ENCODE peak calls at places on chromosome 1, in nine cellular contexts. G is fibroblast of the aortic adventitia, B is fibroblast of lung, X is HepG2, T is stomach, Z is colonic mucosa, L is left ventricle myocardium inferior, E is uterus, C is left lung. A is an unnamed sample.

GRCh38 chr1:234597894-234598293 is 12.1 kb downstream of the IRF2BP2 start:
- DNase-seq in G (peak; percentile 72), B (peak; percentile 47), X (peak; percentile 62), T (peak; percentile 55), Z (peak; percentile 78), L (peak; percentile 38), E (peak; percentile 57), C (no peak), A (peak; percentile 72)

GRCh38 chr1:1371354-1371740 is 3.7 kb downstream of the AURKAIP1 start:
- DNase-seq in G (no peak), B (no peak), X (no peak), T (no peak), Z (no peak), L (no peak), E (no peak), C (no peak), A (peak; percentile 56)

GRCh38 chr1:44811234-44811633 is 2.9 kb downstream of the BTBD19 start:
- DNase-seq in G (no peak), B (no peak), X (no peak), T (no peak), Z (no peak), L (peak; percentile 5), E (peak; percentile 11), C (peak; percentile 5), A (no peak)

GRCh38 chr1:32199717-32200072 is 700 bp upstream of the CCDC28B start:
- DNase-seq in G (peak; percentile 60), B (no peak), X (no peak), T (peak; percentile 60), Z (no peak), L (peak; percentile 81), E (peak; percentile 45), C (no peak), A (no peak)

GRCh38 chr1:51567653-51568052 is 48.6 kb upstream of the EPS15 start:
- DNase-seq in G (peak; percentile 94), B (peak; percentile 96), X (no peak), T (no peak), Z (no peak), L (no peak), E (no peak), C (no peak), A (peak; percentile 98)

GRCh38 chr1:245589827-245590421 is 435.1 kb downstream of the KIF26B start:
- DNase-seq in G (no peak), B (no peak), X (no peak), T (no peak), Z (no peak), L (no peak), E (no peak), C (no peak), A (no peak)

GRCh38 chr1:58921751-58922150 is 137.9 kb upstream of the JUN start:
- DNase-seq in G (no peak), B (no peak), X (no peak), T (no peak), Z (no peak), L (no peak), E (no peak), C (no peak), A (no peak)

GRCh38 chr1:197312163-197312562 is 44.1 kb downstream of the CRB1 start:
- DNase-seq in G (no peak), B (peak; percentile 9), X (no peak), T (no peak), Z (no peak), L (no peak), E (no peak), C (no peak), A (no peak)

GRCh38 chr1:102941364-102941947 is 166.9 kb downstream of the COL11A1 start:
- DNase-seq in G (no peak), B (peak; percentile 20), X (no peak), T (no peak), Z (no peak), L (no peak), E (no peak), C (no peak), A (no peak)

GRCh38 chr1:241276391-241276790 is 80.6 kb downstream of the RGS7 start:
- DNase-seq in G (no peak), B (no peak), X (no peak), T (no peak), Z (no peak), L (no peak), E (no peak), C (no peak), A (peak; percentile 53)

DNA sequence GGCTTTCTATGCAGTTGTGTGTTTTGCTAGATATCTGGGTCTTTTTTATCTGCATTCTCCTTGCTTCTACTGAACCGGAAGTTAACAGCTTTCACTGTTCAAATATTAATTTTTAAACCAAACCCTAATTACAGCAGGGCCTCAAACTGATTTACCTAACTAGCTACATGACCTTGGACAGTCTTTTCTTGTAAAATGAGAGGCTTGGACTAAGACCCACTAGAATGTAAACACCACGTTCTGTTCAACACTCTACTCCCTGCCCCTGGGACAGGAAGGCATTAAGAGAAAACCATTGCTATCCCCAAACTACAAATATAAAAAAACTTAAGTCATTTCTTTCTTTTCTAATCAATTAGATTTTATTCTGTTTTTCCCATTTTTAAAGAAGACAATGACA is 3.7 kb downstream of the USP24 start:
- DNase-seq in G (no peak), B (no peak), X (peak; percentile 35), T (no peak), Z (no peak), L (no peak), E (no peak), C (no peak), A (no peak)
- H3K4me3 ChIP-seq in G (no peak overlapping the region), B (no peak overlapping the region), X (peak overlapping the region; percentile 98), T (no peak overlapping the region), Z (no peak overlapping the region), L (peak overlapping the region; percentile 89), E (no peak overlapping the region), C (peak overlapping the region; percentile 81), A (no peak overlapping the region)

DNA sequence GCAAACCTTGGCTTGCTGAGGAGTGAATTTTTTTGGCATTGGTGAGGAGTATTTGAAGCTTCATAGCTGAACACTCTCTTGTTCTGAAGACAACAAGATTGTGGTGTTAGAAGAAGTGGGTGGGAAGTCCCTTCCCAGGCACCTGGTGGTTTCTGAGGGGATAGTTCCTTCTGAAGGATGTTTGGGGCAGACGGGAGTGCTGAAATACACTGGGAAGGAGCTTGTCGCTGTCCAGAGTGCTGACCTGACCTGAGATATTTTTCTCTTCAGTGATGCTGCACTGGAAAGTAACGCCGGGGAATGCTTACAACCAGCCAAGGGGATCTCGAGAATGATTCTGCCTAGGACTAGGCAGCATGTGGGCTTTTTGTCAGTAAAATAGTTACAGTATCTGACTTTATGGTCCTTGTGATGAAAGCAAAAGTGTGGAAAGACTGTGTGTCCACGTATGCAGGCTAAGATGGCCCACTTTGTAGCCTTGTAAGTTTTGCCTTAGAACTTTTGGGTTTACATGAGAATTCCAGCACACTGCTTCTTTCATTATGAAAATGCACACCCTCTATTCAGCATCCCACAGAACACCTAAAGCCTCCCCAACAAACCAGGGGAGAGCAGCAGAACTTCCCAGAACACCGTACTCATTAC is 33.1 kb upstream of the NFASC start:
- DNase-seq in G (peak; percentile 77), B (peak; percentile 63), X (peak; percentile 15), T (no peak), Z (peak; percentile 40), L (peak; percentile 34), E (peak; percentile 31), C (no peak), A (peak; percentile 54)
- TF ChIP-seq CTCF in G (peak; percentile 48), B (no peak), X (no peak), T (no peak), Z (no peak), L (no peak), E (no peak), C (no peak), A (no peak)

GRCh38 chr1:9314711-9315379 is 22.2 kb downstream of the SPSB1 start:
- DNase-seq in G (no peak), B (no peak), X (no peak), T (no peak), Z (no peak), L (no peak), E (no peak), C (no peak), A (no peak)

GRCh38 chr1:9315411-9316079 is 22.9 kb downstream of the SPSB1 start:
- DNase-seq in G (peak; percentile 36), B (peak; percentile 89), X (no peak), T (no peak), Z (no peak), L (peak; percentile 13), E (no peak), C (no peak), A (peak; percentile 91)

GRCh38 chr1:9313576-9313975 is 20.9 kb downstream of the SPSB1 start:
- DNase-seq in G (no peak), B (no peak), X (no peak), T (no peak), Z (no peak), L (peak; percentile 14), E (no peak), C (no peak), A (no peak)

GRCh38 chr1:9312183-9312582 is 19.5 kb downstream of the SPSB1 start:
- DNase-seq in G (no peak), B (no peak), X (peak; percentile 38), T (no peak), Z (no peak), L (no peak), E (no peak), C (no peak), A (no peak)

DNA sequence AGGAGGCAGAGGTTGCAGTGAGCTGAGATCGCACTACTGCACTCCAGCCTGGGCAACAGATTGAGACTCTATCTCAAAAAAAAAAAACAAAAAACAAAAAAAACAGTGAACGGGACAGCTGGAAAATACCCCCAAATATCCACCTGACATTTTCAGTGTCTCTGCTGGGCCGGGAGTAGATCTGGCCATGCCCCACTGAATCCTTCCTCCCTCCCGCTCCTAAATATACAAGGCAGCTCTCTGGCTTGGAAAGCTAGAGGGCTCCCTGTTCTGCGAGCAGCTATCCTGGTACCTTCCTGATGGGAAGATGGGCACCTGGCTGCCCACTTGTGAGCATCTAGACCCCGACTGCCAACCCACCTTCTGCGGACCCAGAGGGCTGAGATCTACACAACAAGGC is 21.4 kb downstream of the SPSB1 start:
- DNase-seq in G (no peak), B (no peak), X (no peak), T (no peak), Z (no peak), L (no peak), E (no peak), C (no peak), A (no peak)
- H3K4me3 ChIP-seq in G (no peak overlapping the region), B (no peak overlapping the region), X (no peak overlapping the region), T (no peak overlapping the region), Z (no peak overlapping the region), L (no peak overlapping the region), E (no peak overlapping the region), C (no peak overlapping the region), A (no peak overlapping the region)

DNA sequence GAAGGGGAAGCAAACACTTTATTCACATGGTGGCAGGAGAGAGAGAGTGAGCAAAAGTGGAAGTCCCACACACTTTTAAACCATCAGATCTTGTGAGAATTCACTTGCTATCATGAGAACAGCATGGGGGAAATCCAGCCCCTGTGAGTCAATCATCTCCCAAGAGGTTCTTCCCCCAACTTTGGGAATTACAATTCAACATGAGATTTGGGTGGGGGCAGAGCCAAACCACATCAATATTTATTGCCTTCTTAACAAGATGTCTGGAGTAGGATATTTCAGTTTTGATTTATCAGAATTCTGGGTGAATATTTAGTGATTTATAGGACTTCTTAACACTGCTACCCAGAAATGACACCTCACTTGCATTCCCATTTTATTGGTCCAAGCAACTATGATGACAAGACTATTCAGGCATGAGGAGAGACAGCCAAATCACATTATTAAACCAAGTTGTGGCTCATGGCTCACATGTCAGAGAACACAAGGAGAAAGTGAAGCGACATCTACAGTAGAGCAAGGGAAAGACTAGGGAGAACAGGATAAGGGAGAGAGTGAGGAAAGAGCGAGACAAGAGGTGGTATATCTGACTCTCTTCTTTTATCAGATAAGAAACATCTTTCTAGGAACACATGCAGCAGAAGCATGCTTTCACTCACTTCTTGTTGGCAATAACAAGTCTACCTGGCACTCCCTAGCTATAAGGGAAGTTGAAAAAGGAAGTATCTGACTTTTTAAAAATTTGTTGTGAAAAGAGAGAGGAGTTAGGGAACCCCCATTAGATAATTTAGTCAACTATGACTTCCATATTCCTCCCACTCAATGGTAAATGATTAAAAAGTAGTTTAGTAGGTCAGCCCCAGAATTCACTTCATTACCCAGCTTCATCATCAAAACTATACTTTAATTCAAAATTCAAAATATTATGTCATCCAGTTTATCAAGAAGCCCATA is 36.6 kb upstream of the PTPRC start:
- DNase-seq in G (peak; percentile 52), B (peak; percentile 62), X (no peak), T (no peak), Z (no peak), L (no peak), E (no peak), C (no peak), A (peak; percentile 64)
- TF ChIP-seq CTCF in G (no peak), B (no peak), X (no peak), T (no peak), Z (no peak), L (no peak), E (no peak), C (no peak), A (no peak)